ENCODE peak calls at places on chromosome 19, in seven cellular contexts. A is prostate gland, K is tibial nerve, H is aorta, V is pancreas, C is sigmoid colon, Z is small intestine. F is an unnamed sample.

GRCh38 chr19:30854661-30855060 is 482.5 kb downstream of the ZNF536 start:
- DNase-seq in Z (no peak), A (no peak), H (no peak), V (no peak), K (no peak), C (no peak), F (no peak)

GRCh38 chr19:30792561-30793505 is 420.6 kb downstream of the ZNF536 start:
- DNase-seq in Z (no peak), C (no peak), H (no peak), V (no peak), A (no peak), K (no peak), F (no peak)

GRCh38 chr19:51066816-51067215 is 1.9 kb upstream of the KLK13 start:
- DNase-seq in V (no peak), C (no peak), A (no peak), Z (no peak), K (no peak), H (no peak), F (no peak)

GRCh38 chr19:5293607-5294089 is 47.0 kb downstream of the PTPRS start:
- DNase-seq in V (peak), H (no peak), K (no peak), C (peak), Z (no peak), A (peak), F (no peak)

GRCh38 chr19:37975071-37975470 is 68.1 kb downstream of the SIPA1L3 start:
- DNase-seq in C (peak), H (no peak), A (no peak), V (no peak), K (no peak), Z (no peak), F (no peak)

GRCh38 chr19:10863107-10863700 is 8.1 kb upstream of the CARM1 start:
- DNase-seq in A (peak), K (no peak), H (no peak), C (no peak), V (no peak), Z (peak), F (no peak)

GRCh38 chr19:29533578-29534544 is 8.1 kb downstream of the VSTM2B start:
- DNase-seq in C (peak), Z (no peak), A (no peak), V (peak), H (no peak), K (no peak), F (no peak)

GRCh38 chr19:55642153-55643002 is 1.1 kb upstream of the ZNF581 start:
- DNase-seq in V (peak), C (peak), A (no peak), H (peak), Z (no peak), K (no peak), F (peak)

GRCh38 chr19:10729406-10729805 is 11.5 kb downstream of the DNM2 start:
- DNase-seq in A (no peak), Z (no peak), V (no peak), C (no peak), H (peak), K (no peak), F (no peak)

GRCh38 chr19:15280915-15281683 is 48.9 kb upstream of the EPHX3 start:
- DNase-seq in K (peak), A (peak), V (peak), C (peak), Z (peak), H (peak), F (peak)

GRCh38 chr19:37941820-37942515 is 35.0 kb downstream of the SIPA1L3 start:
- DNase-seq in C (no peak), H (no peak), K (no peak), A (no peak), V (no peak), Z (peak), F (no peak)

GRCh38 chr19:46746281-46746965 is at the start of gene STRN4:
- DNase-seq in C (no peak), A (no peak), V (no peak), H (peak), K (no peak), Z (peak), F (no peak)

GRCh38 chr19:1253514-1254080 is 5.2 kb downstream of the MIDN start:
- DNase-seq in H (no peak), A (peak), C (no peak), V (no peak), K (no peak), Z (peak), F (peak)

GRCh38 chr19:55581145-55581827 is 638 bp upstream of the ZNF579 start:
- DNase-seq in K (no peak), A (no peak), H (no peak), V (no peak), Z (no peak), C (no peak), F (peak)

GRCh38 chr19:54343868-54344267 is 4.9 kb upstream of the LILRA4 start:
- DNase-seq in H (no peak), Z (no peak), C (no peak), A (no peak), K (no peak), V (no peak), F (no peak)

GRCh38 chr19:51802775-51803174 is 7.8 kb downstream of the FPR3 start:
- DNase-seq in V (no peak), A (no peak), K (no peak), H (no peak), Z (no peak), C (no peak), F (no peak)

GRCh38 chr19:33553530-33554310 is 32.1 kb upstream of the PEPD start:
- DNase-seq in H (peak), C (peak), K (no peak), Z (no peak), V (no peak), A (no peak), F (no peak)

GRCh38 chr19:45117167-45117594 is 24.2 kb downstream of the PPP1R37 start:
- DNase-seq in A (no peak), K (no peak), V (no peak), Z (no peak), C (no peak), H (no peak), F (no peak)

GRCh38 chr19:47280183-47280797 is 5.6 kb downstream of the INAFM1 start:
- DNase-seq in H (no peak), K (no peak), C (no peak), V (no peak), A (no peak), Z (peak), F (no peak)

GRCh38 chr19:1672038-1672768 is 19.8 kb upstream of the TCF3 start:
- DNase-seq in H (no peak), V (no peak), Z (no peak), K (no peak), C (no peak), A (no peak), F (peak)

GRCh38 chr19:48798937-48799336 is 11.9 kb downstream of the BCAT2 start:
- DNase-seq in Z (no peak), H (no peak), V (no peak), K (no peak), C (no peak), A (no peak), F (no peak)

GRCh38 chr19:49682274-49682673 is 5.2 kb downstream of the PRMT1 start:
- DNase-seq in V (no peak), A (no peak), Z (no peak), H (no peak), C (no peak), K (no peak), F (no peak)

GRCh38 chr19:50341091-50341564 is 12.0 kb upstream of the KCNC3 start:
- DNase-seq in C (no peak), H (peak), Z (no peak), V (no peak), K (no peak), A (no peak), F (no peak)

GRCh38 chr19:6062274-6062673 is 48.0 kb downstream of the RFX2 start:
- DNase-seq in A (no peak), K (no peak), Z (peak), C (no peak), H (peak), V (no peak), F (peak)

GRCh38 chr19:14081797-14082674 is 3.5 kb downstream of the C19orf67 start:
- DNase-seq in C (peak), H (peak), V (peak), K (no peak), A (peak), Z (no peak), F (peak)

GRCh38 chr19:24073807-24074206 is 13.2 kb upstream of the ZNF254 start:
- DNase-seq in A (no peak), C (no peak), K (no peak), H (no peak), V (no peak), Z (no peak), F (no peak)

GRCh38 chr19:10100163-10100785 is 2.2 kb downstream of the ANGPTL6 start:
- DNase-seq in Z (no peak), A (no peak), H (no peak), K (no peak), C (no peak), V (no peak), F (no peak)

DNA sequence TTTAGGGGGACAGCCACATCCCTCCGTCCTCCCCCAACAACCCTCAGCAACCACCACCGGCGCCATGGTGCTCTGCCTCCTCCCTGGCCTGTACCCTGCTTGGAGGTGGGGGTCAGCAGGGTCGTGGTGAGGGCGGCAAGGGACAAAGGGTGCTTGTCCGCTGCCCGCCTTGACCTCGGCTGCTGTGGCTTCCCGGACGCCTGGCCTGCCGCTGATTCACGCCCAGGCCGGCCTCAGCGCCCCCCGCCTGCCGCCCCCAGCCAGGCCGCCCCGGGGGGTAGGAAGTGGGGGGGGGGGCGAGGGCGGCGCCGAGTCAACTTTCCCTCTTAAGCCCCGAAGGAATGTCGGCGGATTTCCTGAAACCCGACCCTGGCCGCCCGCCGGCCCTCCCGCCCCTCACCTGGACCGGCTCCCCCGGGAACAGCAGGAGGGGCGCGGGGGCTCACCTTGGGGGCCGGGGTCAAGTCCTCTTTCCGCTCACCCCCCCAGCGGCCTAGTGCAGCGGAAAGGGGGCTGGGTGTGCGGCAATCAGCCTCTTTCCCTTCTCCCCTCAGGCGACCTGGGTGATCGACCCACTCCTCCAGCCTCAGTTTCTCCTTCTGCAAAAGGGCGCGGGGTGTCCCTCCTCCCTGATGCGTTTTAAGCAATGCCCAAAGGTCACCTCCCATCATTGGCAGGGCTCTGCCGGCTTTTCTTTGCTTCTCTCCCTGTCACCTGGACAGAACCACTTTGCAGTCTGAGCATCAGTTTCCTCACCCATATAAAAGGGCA is 1.9 kb upstream of the TMEM59L start:
- DNase-seq in Z (no peak), C (no peak), A (no peak), K (no peak), V (no peak), H (no peak), F (no peak)
- H3K4me3 ChIP-seq in Z (no peak), C (no peak), A (no peak), K (no peak), V (no peak), H (no peak), F (no peak)

GRCh38 chr19:13063461-13064091 is 39.1 kb downstream of the LYL1 start:
- DNase-seq in V (no peak), A (no peak), K (no peak), Z (no peak), C (no peak), H (peak), F (no peak)

GRCh38 chr19:13064092-13064489 is 38.6 kb downstream of the LYL1 start:
- DNase-seq in A (no peak), Z (no peak), K (no peak), C (no peak), H (no peak), V (no peak), F (no peak)

GRCh38 chr19:13060964-13061927 is 41.4 kb downstream of the LYL1 start:
- DNase-seq in V (peak), H (peak), C (peak), K (peak), A (peak), Z (peak), F (peak)

GRCh38 chr19:13060233-13060963 is 42.3 kb downstream of the LYL1 start:
- DNase-seq in K (no peak), Z (no peak), A (no peak), V (no peak), C (no peak), H (peak), F (peak)

DNA sequence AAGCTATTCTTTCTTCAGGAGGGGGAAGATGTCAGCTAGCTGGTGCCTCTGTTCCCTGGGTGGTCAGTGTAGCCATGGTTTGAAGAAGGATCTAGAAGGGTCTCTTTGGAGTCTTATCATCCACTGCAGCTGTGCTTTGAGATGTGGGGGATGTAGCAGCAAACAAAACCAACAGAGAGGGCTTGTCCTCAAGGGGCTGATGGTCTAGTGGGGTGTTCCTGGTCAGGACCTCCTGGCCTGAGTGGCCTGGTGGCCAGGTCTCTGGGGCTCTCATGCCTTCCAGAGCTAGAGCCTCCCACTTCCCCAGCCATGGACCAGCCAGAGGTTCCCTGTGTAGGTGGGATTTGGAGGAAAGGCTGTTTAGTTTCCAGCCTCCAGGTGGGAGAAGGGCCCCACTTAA is 40.3 kb downstream of the LYL1 start:
- DNase-seq in V (no peak), H (no peak), A (no peak), C (no peak), Z (no peak), K (no peak), F (no peak)
- H3K27ac ChIP-seq in V (no peak), H (peak), A (peak), C (peak), Z (no peak), K (peak), F (no peak)

DNA sequence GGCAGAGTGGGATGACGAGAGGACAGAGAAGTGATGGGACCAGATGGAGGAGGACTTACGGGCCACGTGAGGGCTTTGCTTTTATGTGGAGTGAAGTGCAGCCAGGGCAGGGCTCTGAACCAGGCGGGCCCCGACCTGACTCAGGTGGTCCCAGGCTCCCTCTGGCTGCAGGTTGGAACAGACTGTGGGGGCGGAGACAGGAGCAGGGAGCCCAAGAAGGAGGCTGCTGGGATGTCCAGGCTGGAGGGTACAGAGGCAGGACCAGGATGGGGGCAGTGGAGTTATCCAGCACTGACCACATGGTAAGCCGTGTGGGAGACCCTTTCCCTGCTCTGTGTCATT is 2.1 kb downstream of the FXYD5 start:
- DNase-seq in Z (no peak), A (no peak), V (no peak), C (no peak), K (no peak), H (no peak), F (no peak)
- H3K4me3 ChIP-seq in Z (no peak), A (no peak), V (no peak), C (no peak), K (no peak), H (no peak), F (no peak)

DNA sequence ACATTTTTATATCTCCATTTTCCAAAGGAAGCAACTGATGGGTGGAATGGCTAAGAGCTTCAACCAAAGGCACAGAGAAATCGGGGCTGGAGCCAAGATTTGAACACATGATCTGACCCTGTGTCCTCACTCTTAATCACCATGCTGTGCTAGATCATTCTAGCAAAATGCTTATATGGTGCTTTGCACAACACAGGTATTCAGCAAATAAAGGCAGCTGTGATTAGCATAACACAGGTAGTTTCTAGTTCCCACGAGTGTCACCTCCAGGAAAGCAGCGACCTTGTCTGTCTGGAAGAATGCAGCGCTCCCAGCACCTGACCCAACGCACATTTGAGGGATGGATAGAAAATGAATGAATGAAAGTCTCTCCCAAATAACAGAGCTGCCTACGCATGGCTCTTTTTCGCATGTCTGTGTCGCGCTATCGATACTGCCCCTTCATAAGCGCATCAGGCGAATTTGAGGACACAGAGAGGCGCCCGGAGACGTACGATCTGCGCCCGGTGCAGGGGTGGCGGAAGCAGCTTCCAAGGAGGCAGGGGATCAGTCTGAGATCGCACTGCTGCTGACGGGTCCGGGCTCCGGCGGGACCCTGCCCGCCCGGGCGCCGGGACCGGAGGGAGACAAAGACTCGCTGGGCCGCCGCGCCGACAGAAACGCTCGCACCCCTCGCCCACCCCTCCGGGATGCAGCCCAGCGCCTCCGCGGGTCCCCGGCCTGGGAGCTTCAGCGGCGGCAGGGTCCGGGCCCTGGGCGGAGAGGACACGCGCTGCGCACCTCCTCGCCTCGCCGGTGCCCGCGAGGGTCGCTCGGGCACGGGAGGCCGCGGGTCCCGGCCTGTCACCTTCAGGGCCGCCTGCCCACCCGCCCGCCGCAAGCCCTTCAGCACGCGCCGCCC is 609 bp downstream of the EPS15L1 start:
- DNase-seq in Z (peak), A (no peak), H (no peak), V (peak), C (no peak), K (no peak), F (peak)
- H3K27ac ChIP-seq in Z (no peak), A (peak), H (no peak), V (peak), C (peak), K (peak), F (peak)

DNA sequence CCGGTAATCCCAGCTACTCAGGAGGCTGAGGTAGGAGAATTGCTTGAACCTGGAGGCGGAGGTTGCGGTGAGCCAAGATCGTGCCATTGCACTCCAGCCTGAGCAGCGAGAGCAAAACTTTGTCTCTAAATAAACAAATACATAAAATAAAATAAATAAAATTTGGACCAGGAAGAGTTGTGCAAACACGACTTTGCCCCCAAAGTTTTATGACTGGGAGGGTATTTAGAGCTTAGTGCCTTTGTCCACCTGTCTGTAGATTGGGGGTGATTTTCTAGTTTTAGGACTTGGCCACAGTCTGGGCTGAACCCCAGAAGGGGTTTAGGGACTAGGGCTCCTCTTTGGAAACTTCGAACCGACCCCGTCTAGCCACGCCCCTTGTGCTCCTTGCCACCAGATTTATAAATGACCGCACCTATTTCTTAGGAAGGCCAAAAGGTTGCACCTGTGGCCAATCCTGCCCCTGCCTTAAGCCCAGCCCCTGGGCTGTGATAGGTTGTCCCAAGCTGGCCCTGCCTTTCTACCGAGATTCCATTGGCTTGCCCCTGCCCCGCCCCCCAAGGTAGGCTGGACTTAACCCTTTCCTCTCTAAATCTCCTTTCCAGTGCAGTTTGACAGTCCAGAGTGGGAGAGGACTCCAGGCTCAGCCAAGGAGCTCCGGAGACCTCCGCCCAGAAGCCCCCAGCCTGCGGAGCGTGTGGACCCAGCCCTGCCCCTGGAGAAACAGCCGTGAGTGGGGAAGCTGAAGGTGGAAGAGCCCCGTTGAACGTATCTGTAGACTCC is 5.3 kb downstream of the SHD start:
- DNase-seq in C (no peak), H (no peak), A (no peak), V (no peak), K (no peak), Z (peak), F (peak)
- H3K4me3 ChIP-seq in C (no peak), H (no peak), A (no peak), V (no peak), K (no peak), Z (no peak), F (peak)

DNA sequence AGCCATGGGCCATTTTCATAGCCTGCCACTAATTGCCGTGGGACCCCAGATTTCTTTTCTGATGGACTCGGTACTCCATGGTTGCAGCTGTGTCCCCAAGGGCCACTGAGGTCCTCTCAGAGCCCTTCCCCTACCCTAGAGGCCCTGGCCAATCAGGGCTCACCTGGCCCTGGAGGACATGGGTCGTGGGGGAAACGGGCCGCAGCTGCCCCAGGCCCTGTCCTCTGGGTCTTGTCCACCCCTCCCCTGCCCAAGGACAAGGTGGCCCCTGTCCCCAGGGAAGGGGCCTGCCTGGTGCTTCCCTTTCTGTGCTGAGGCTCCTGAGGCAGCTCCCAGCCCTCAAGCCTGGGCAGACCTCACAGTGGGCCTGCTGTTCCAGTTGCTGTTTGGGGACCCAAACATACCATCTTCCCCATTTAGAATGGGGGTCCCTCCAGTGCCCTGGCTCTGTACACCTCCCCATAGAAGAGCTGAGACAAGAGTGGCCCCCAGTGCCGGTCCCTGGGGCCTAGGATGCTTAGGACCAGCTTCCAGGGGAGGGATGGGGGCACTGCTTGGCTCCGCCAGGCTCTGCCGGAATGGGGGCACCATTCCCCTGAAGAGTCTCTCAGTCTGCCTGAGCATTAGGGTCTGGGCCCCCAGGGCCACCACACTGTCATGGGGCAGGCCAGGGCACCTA is 3.2 kb downstream of the RAB11B start:
- DNase-seq in A (no peak), H (no peak), K (no peak), Z (no peak), C (no peak), V (peak), F (no peak)
- H3K27ac ChIP-seq in A (peak), H (no peak), K (peak), Z (no peak), C (peak), V (peak), F (no peak)

GRCh38 chr19:32040246-32040645 is 305.2 kb upstream of the ZNF507 start:
- DNase-seq in C (no peak), H (no peak), Z (no peak), V (no peak), K (no peak), A (no peak), F (no peak)
- H3K4me3 ChIP-seq in C (no peak), H (no peak), Z (no peak), V (no peak), K (no peak), A (no peak), F (no peak)